ENCODE peak calls at places on chromosomes 13 and 19, in seven cellular contexts. One of them, this sample, is unnamed.

GRCh38 chr19:460877-461609 is at the start of gene SHC2:
- DNase-seq in ovary: peak; percentile 54
- DNase-seq in effector memory CD4-positive, alpha-beta T cell: no peak
- DNase-seq in lower lobe of right lung: no peak
- DNase-seq in Caco-2: no peak
- DNase-seq in fibroblast of lung: no peak
- DNase-seq in left ventricle myocardium inferior: peak; percentile 38
- DNase-seq in this sample: no peak

GRCh38 chr13:49292742-49293498 is 45.2 kb downstream of the CDADC1 start:
- DNase-seq in ovary: peak; percentile 83
- DNase-seq in effector memory CD4-positive, alpha-beta T cell: no peak
- DNase-seq in lower lobe of right lung: no peak
- DNase-seq in Caco-2: no peak
- DNase-seq in fibroblast of lung: peak; percentile 80
- DNase-seq in left ventricle myocardium inferior: no peak
- DNase-seq in this sample: no peak

GRCh38 chr19:41697198-41697855 is 9.3 kb upstream of the CEACAM7 start:
- DNase-seq in ovary: no peak
- DNase-seq in effector memory CD4-positive, alpha-beta T cell: no peak
- DNase-seq in lower lobe of right lung: no peak
- DNase-seq in Caco-2: peak; percentile 31
- DNase-seq in fibroblast of lung: no peak
- DNase-seq in left ventricle myocardium inferior: no peak
- DNase-seq in this sample: no peak

GRCh38 chr13:47499358-47500150 is 501.5 kb downstream of the SUCLA2 start:
- DNase-seq in ovary: no peak
- DNase-seq in effector memory CD4-positive, alpha-beta T cell: no peak
- DNase-seq in lower lobe of right lung: no peak
- DNase-seq in Caco-2: no peak
- DNase-seq in fibroblast of lung: peak; percentile 88
- DNase-seq in left ventricle myocardium inferior: no peak
- DNase-seq in this sample: no peak

GRCh38 chr13:83007226-83007625 is 875.0 kb downstream of the SLITRK1 start:
- DNase-seq in ovary: no peak
- DNase-seq in effector memory CD4-positive, alpha-beta T cell: no peak
- DNase-seq in lower lobe of right lung: no peak
- DNase-seq in Caco-2: no peak
- DNase-seq in fibroblast of lung: no peak
- DNase-seq in left ventricle myocardium inferior: no peak
- DNase-seq in this sample: no peak

GRCh38 chr19:3821857-3822364 is 35.7 kb upstream of the MATK start:
- DNase-seq in ovary: peak; percentile 42
- DNase-seq in effector memory CD4-positive, alpha-beta T cell: peak; percentile 77
- DNase-seq in lower lobe of right lung: peak; percentile 82
- DNase-seq in Caco-2: no peak
- DNase-seq in fibroblast of lung: no peak
- DNase-seq in left ventricle myocardium inferior: peak; percentile 66
- DNase-seq in this sample: peak; percentile 39

GRCh38 chr13:68784275-68784674 is 1323.4 kb upstream of the ATXN8OS start:
- DNase-seq in ovary: no peak
- DNase-seq in effector memory CD4-positive, alpha-beta T cell: no peak
- DNase-seq in lower lobe of right lung: no peak
- DNase-seq in Caco-2: no peak
- DNase-seq in fibroblast of lung: no peak
- DNase-seq in left ventricle myocardium inferior: no peak
- DNase-seq in this sample: no peak

GRCh38 chr13:29754486-29754806 is 96.0 kb downstream of the UBL3 start:
- DNase-seq in ovary: no peak
- DNase-seq in effector memory CD4-positive, alpha-beta T cell: no peak
- DNase-seq in lower lobe of right lung: no peak
- DNase-seq in Caco-2: no peak
- DNase-seq in fibroblast of lung: peak; percentile 73
- DNase-seq in left ventricle myocardium inferior: no peak
- DNase-seq in this sample: no peak

GRCh38 chr19:2148482-2149135 is 2.8 kb downstream of the AP3D1 start:
- DNase-seq in ovary: no peak
- DNase-seq in effector memory CD4-positive, alpha-beta T cell: peak; percentile 25
- DNase-seq in lower lobe of right lung: no peak
- DNase-seq in Caco-2: no peak
- DNase-seq in fibroblast of lung: no peak
- DNase-seq in left ventricle myocardium inferior: no peak
- DNase-seq in this sample: no peak

GRCh38 chr13:85241045-85241444 is 558.2 kb downstream of the SLITRK6 start:
- DNase-seq in ovary: no peak
- DNase-seq in effector memory CD4-positive, alpha-beta T cell: no peak
- DNase-seq in lower lobe of right lung: no peak
- DNase-seq in Caco-2: no peak
- DNase-seq in fibroblast of lung: peak; percentile 80
- DNase-seq in left ventricle myocardium inferior: no peak
- DNase-seq in this sample: no peak

GRCh38 chr13:110528911-110529310 is 32.6 kb downstream of the RAB20 start:
- DNase-seq in ovary: no peak
- DNase-seq in effector memory CD4-positive, alpha-beta T cell: no peak
- DNase-seq in lower lobe of right lung: no peak
- DNase-seq in Caco-2: no peak
- DNase-seq in fibroblast of lung: no peak
- DNase-seq in left ventricle myocardium inferior: no peak
- DNase-seq in this sample: no peak

GRCh38 chr13:67042556-67042955 is 187.6 kb downstream of the PCDH9 start:
- DNase-seq in ovary: no peak
- DNase-seq in effector memory CD4-positive, alpha-beta T cell: no peak
- DNase-seq in lower lobe of right lung: no peak
- DNase-seq in Caco-2: no peak
- DNase-seq in fibroblast of lung: no peak
- DNase-seq in left ventricle myocardium inferior: no peak
- DNase-seq in this sample: no peak

GRCh38 chr19:6739884-6740588 is 556 bp downstream of the TRIP10 start:
- DNase-seq in ovary: no peak
- DNase-seq in effector memory CD4-positive, alpha-beta T cell: no peak
- DNase-seq in lower lobe of right lung: peak; percentile 69
- DNase-seq in Caco-2: no peak
- DNase-seq in fibroblast of lung: no peak
- DNase-seq in left ventricle myocardium inferior: peak; percentile 57
- DNase-seq in this sample: no peak

GRCh38 chr13:53873558-53873957 is 844.9 kb downstream of the OLFM4 start:
- DNase-seq in ovary: no peak
- DNase-seq in effector memory CD4-positive, alpha-beta T cell: no peak
- DNase-seq in lower lobe of right lung: no peak
- DNase-seq in Caco-2: peak; percentile 42
- DNase-seq in fibroblast of lung: no peak
- DNase-seq in left ventricle myocardium inferior: no peak
- DNase-seq in this sample: peak; percentile 1

GRCh38 chr13:51922771-51923480 is 61.2 kb downstream of the CCDC70 start:
- DNase-seq in ovary: no peak
- DNase-seq in effector memory CD4-positive, alpha-beta T cell: no peak
- DNase-seq in lower lobe of right lung: no peak
- DNase-seq in Caco-2: peak; percentile 14
- DNase-seq in fibroblast of lung: no peak
- DNase-seq in left ventricle myocardium inferior: no peak
- DNase-seq in this sample: no peak
- H3K4me1 ChIP-seq in ovary: no peaks in the 10 kb centered on the region
- H3K4me1 ChIP-seq in effector memory CD4-positive, alpha-beta T cell: no peaks in the 10 kb centered on the region
- H3K4me1 ChIP-seq in lower lobe of right lung: no peaks in the 10 kb centered on the region
- H3K4me1 ChIP-seq in Caco-2: no peaks in the 10 kb centered on the region
- H3K4me1 ChIP-seq in fibroblast of lung: no peaks in the 10 kb centered on the region
- H3K4me1 ChIP-seq in left ventricle myocardium inferior: peaks cover 4% of the 10 kb centered on the region
- H3K4me1 ChIP-seq in this sample: no peaks in the 10 kb centered on the region

GRCh38 chr19:54389556-54389955 is 24.8 kb upstream of the LAIR1 start:
- DNase-seq in ovary: no peak
- DNase-seq in effector memory CD4-positive, alpha-beta T cell: no peak
- DNase-seq in lower lobe of right lung: no peak
- DNase-seq in Caco-2: no peak
- DNase-seq in fibroblast of lung: no peak
- DNase-seq in left ventricle myocardium inferior: no peak
- DNase-seq in this sample: no peak

GRCh38 chr19:54390942-54391577 is 24.2 kb upstream of the TTYH1 start:
- DNase-seq in ovary: peak; percentile 32
- DNase-seq in effector memory CD4-positive, alpha-beta T cell: peak; percentile 40
- DNase-seq in lower lobe of right lung: no peak
- DNase-seq in Caco-2: peak; percentile 65
- DNase-seq in fibroblast of lung: peak; percentile 50
- DNase-seq in left ventricle myocardium inferior: no peak
- DNase-seq in this sample: peak; percentile 57

GRCh38 chr19:54392078-54392477 is 23.2 kb upstream of the TTYH1 start:
- DNase-seq in ovary: no peak
- DNase-seq in effector memory CD4-positive, alpha-beta T cell: no peak
- DNase-seq in lower lobe of right lung: no peak
- DNase-seq in Caco-2: no peak
- DNase-seq in fibroblast of lung: no peak
- DNase-seq in left ventricle myocardium inferior: no peak
- DNase-seq in this sample: no peak

GRCh38 chr19:54393381-54393780 is 21.9 kb upstream of the TTYH1 start:
- DNase-seq in ovary: no peak
- DNase-seq in effector memory CD4-positive, alpha-beta T cell: no peak
- DNase-seq in lower lobe of right lung: no peak
- DNase-seq in Caco-2: peak; percentile 44
- DNase-seq in fibroblast of lung: no peak
- DNase-seq in left ventricle myocardium inferior: no peak
- DNase-seq in this sample: no peak

DNA sequence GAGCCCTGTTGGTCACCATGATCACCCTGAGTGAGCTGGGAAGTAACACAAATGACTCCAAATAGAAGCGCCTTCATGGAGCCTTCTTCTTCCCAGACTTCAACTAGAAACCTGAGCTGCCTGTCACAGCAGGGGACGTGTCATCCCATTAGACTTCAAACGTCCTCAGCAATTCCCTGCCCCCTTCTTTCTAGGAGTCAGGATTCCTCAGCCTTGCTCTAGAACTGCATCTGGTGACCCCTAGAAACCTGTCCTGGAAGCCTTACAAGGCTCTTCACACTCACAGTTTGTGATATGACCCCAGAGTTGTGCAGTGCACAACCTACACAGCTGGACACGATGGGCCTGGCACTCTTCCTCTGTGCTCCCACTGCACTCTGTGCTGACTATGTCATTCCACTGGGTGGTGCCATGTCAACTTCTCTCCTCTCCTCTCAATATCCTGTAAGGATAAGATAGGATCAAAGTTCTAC is 23.6 kb upstream of the TTYH1 start:
- DNase-seq in ovary: no peak
- DNase-seq in effector memory CD4-positive, alpha-beta T cell: no peak
- DNase-seq in lower lobe of right lung: no peak
- DNase-seq in Caco-2: peak; percentile 47
- DNase-seq in fibroblast of lung: no peak
- DNase-seq in left ventricle myocardium inferior: no peak
- DNase-seq in this sample: no peak
- H3K4me3 ChIP-seq in ovary: no peak overlapping the region
- H3K4me3 ChIP-seq in effector memory CD4-positive, alpha-beta T cell: no peak overlapping the region
- H3K4me3 ChIP-seq in lower lobe of right lung: no peak overlapping the region
- H3K4me3 ChIP-seq in Caco-2: no peak overlapping the region
- H3K4me3 ChIP-seq in fibroblast of lung: no peak overlapping the region
- H3K4me3 ChIP-seq in left ventricle myocardium inferior: no peak overlapping the region
- H3K4me3 ChIP-seq in this sample: no peak overlapping the region

DNA sequence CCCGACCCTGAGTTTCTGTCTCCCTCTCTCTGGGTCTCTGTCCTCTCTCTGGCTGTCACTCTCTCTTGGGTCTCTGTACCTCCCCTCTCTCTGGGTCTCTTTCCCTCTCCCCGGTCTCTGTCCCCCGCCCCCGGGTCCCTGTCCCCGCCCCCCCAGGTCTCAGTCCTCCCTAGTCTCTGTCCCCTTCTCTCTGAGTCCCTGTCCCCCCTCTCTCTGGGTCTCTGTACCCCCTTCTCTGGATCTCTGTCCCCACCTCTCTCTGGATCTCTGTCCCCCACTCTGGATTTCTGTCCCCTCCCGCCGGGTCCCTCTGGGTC is 2.3 kb upstream of the FTL start:
- DNase-seq in ovary: no peak
- DNase-seq in effector memory CD4-positive, alpha-beta T cell: no peak
- DNase-seq in lower lobe of right lung: no peak
- DNase-seq in Caco-2: peak; percentile 44
- DNase-seq in fibroblast of lung: no peak
- DNase-seq in left ventricle myocardium inferior: no peak
- DNase-seq in this sample: no peak
- H3K4me1 ChIP-seq in ovary: peaks cover 10% of the 10 kb centered on the region
- H3K4me1 ChIP-seq in effector memory CD4-positive, alpha-beta T cell: peaks cover 47% of the 10 kb centered on the region
- H3K4me1 ChIP-seq in lower lobe of right lung: peaks cover 44% of the 10 kb centered on the region
- H3K4me1 ChIP-seq in Caco-2: peaks cover 33% of the 10 kb centered on the region
- H3K4me1 ChIP-seq in fibroblast of lung: peaks cover 19% of the 10 kb centered on the region
- H3K4me1 ChIP-seq in left ventricle myocardium inferior: peaks cover 53% of the 10 kb centered on the region
- H3K4me1 ChIP-seq in this sample: peaks cover 6% of the 10 kb centered on the region

GRCh38 chr19:55078996-55079395 is 3.3 kb downstream of the EPS8L1 start:
- DNase-seq in ovary: no peak
- DNase-seq in effector memory CD4-positive, alpha-beta T cell: no peak
- DNase-seq in lower lobe of right lung: no peak
- DNase-seq in Caco-2: no peak
- DNase-seq in fibroblast of lung: no peak
- DNase-seq in left ventricle myocardium inferior: no peak
- DNase-seq in this sample: no peak

GRCh38 chr19:55071913-55072312 is 3.8 kb upstream of the EPS8L1 start:
- DNase-seq in ovary: no peak
- DNase-seq in effector memory CD4-positive, alpha-beta T cell: no peak
- DNase-seq in lower lobe of right lung: no peak
- DNase-seq in Caco-2: no peak
- DNase-seq in fibroblast of lung: no peak
- DNase-seq in left ventricle myocardium inferior: no peak
- DNase-seq in this sample: no peak

GRCh38 chr19:55076321-55076720 is 652 bp downstream of the EPS8L1 start:
- DNase-seq in ovary: no peak
- DNase-seq in effector memory CD4-positive, alpha-beta T cell: no peak
- DNase-seq in lower lobe of right lung: no peak
- DNase-seq in Caco-2: no peak
- DNase-seq in fibroblast of lung: no peak
- DNase-seq in left ventricle myocardium inferior: no peak
- DNase-seq in this sample: no peak

GRCh38 chr19:55077106-55077505 is 1.4 kb downstream of the EPS8L1 start:
- DNase-seq in ovary: no peak
- DNase-seq in effector memory CD4-positive, alpha-beta T cell: no peak
- DNase-seq in lower lobe of right lung: no peak
- DNase-seq in Caco-2: no peak
- DNase-seq in fibroblast of lung: no peak
- DNase-seq in left ventricle myocardium inferior: no peak
- DNase-seq in this sample: no peak

DNA sequence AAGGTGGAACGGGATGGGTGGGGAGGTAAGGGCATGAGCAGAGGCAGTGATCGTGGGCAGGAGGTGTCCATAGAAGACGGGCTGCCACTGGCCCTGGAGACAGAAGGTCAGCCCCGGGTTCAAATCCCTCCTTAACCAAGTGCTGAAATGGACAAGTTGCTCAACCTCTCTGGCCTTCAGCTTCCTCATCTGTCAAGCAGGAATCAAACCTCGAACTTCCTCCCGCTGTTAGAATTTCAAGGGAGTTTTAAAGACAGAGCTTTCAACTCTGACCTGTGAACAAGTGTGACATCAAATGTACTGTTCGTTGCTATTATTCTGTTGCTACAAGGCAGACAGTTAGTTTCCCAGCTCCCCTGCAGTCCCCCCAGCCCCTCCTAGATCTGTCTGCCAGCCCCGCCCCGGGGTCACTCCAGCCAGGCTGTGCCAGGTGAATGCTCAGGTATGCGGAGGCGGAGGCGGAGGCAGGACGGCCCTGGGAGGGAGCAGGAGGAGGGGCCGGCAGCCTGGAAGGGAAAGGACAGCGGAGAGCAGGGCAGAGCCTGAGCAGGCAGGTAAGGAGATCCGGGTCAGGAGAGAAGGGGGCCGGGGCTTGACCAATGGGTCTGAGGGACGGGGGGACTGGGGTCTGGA is at the start of gene EPS8L1:
- DNase-seq in ovary: no peak
- DNase-seq in effector memory CD4-positive, alpha-beta T cell: no peak
- DNase-seq in lower lobe of right lung: peak; percentile 87
- DNase-seq in Caco-2: peak; percentile 95
- DNase-seq in fibroblast of lung: no peak
- DNase-seq in left ventricle myocardium inferior: no peak
- DNase-seq in this sample: no peak
- H3K4me3 ChIP-seq in ovary: no peak within 1 kb of the TSS
- H3K4me3 ChIP-seq in effector memory CD4-positive, alpha-beta T cell: no peak within 1 kb of the TSS
- H3K4me3 ChIP-seq in lower lobe of right lung: no peak within 1 kb of the TSS
- H3K4me3 ChIP-seq in Caco-2: peak within 1 kb of the TSS; percentile 45
- H3K4me3 ChIP-seq in fibroblast of lung: no peak within 1 kb of the TSS
- H3K4me3 ChIP-seq in left ventricle myocardium inferior: no peak within 1 kb of the TSS
- H3K4me3 ChIP-seq in this sample: no peak within 1 kb of the TSS